ENCODE peak calls at places on chromosome 11, in ten cellular contexts. L, Z, F, E, Q, T, G, A, I and H are unnamed samples.

GRCh38 chr11:110095554-110095953 is 2.4 kb downstream of the ZC3H12C start:
- DNase-seq in L (no peak), Z (no peak), F (no peak), E (no peak), Q (no peak), T (peak; percentile 73), G (no peak), A (no peak), I (no peak), H (no peak)

GRCh38 chr11:116035972-116036371 is 531.8 kb upstream of the CADM1 start:
- DNase-seq in L (no peak), Z (no peak), F (no peak), E (no peak), Q (no peak), T (no peak), G (no peak), A (no peak), I (no peak), H (no peak)

GRCh38 chr11:1493650-1494244 is 7.2 kb upstream of the MOB2 start:
- DNase-seq in L (no peak), Z (no peak), F (no peak), E (no peak), Q (no peak), T (no peak), G (no peak), A (peak; percentile 7), I (no peak), H (no peak)

GRCh38 chr11:708511-708910 is 2.5 kb downstream of the EPS8L2 start:
- DNase-seq in L (no peak), Z (no peak), F (no peak), E (no peak), Q (no peak), T (no peak), G (no peak), A (no peak), I (no peak), H (no peak)

GRCh38 chr11:71420455-71421241 is 27.5 kb downstream of the DHCR7 start:
- DNase-seq in L (no peak), Z (peak; percentile 51), F (no peak), E (peak; percentile 67), Q (no peak), T (peak; percentile 20), G (peak; percentile 55), A (peak; percentile 30), I (no peak), H (peak; percentile 60)

GRCh38 chr11:66008468-66009101 is 3.2 kb upstream of the CST6 start:
- DNase-seq in L (no peak), Z (no peak), F (no peak), E (no peak), Q (no peak), T (no peak), G (no peak), A (no peak), I (no peak), H (no peak)

GRCh38 chr11:69388661-69389060 is 92.8 kb upstream of the LINC01488 start:
- DNase-seq in L (no peak), Z (no peak), F (no peak), E (no peak), Q (no peak), T (no peak), G (no peak), A (no peak), I (no peak), H (no peak)

GRCh38 chr11:123561046-123561781 is 93.2 kb downstream of the SCN3B start:
- DNase-seq in L (no peak), Z (no peak), F (no peak), E (peak; percentile 27), Q (no peak), T (no peak), G (peak; percentile 46), A (no peak), I (no peak), H (peak; percentile 8)

GRCh38 chr11:79340535-79340934 is 100.3 kb downstream of the TENM4 start:
- DNase-seq in L (no peak), Z (no peak), F (no peak), E (no peak), Q (no peak), T (no peak), G (no peak), A (no peak), I (no peak), H (no peak)

GRCh38 chr11:88683024-88683423 is 345.5 kb upstream of the CTSC start:
- DNase-seq in L (no peak), Z (no peak), F (no peak), E (no peak), Q (no peak), T (no peak), G (no peak), A (no peak), I (no peak), H (no peak)

GRCh38 chr11:94790771-94791180 is 22.6 kb downstream of the AMOTL1 start:
- DNase-seq in L (no peak), Z (no peak), F (no peak), E (no peak), Q (no peak), T (no peak), G (no peak), A (no peak), I (no peak), H (no peak)

GRCh38 chr11:69292221-69292648 is 1.7 kb upstream of the MYEOV start:
- DNase-seq in L (peak; percentile 59), Z (peak; percentile 74), F (peak; percentile 42), E (peak; percentile 51), Q (peak; percentile 49), T (no peak), G (peak; percentile 34), A (no peak), I (peak; percentile 42), H (peak; percentile 66)

GRCh38 chr11:34747261-34747660 is 126.4 kb downstream of the EHF start:
- DNase-seq in L (no peak), Z (no peak), F (no peak), E (no peak), Q (no peak), T (no peak), G (no peak), A (no peak), I (no peak), H (no peak)

GRCh38 chr11:95593101-95593500 is 196.5 kb downstream of the FAM76B start:
- DNase-seq in L (no peak), Z (no peak), F (no peak), E (no peak), Q (no peak), T (no peak), G (no peak), A (no peak), I (no peak), H (no peak)

GRCh38 chr11:107851704-107852315 is 6.8 kb downstream of the SLC35F2 start:
- DNase-seq in L (no peak), Z (no peak), F (no peak), E (no peak), Q (no peak), T (no peak), G (no peak), A (no peak), I (no peak), H (no peak)

GRCh38 chr11:14635559-14635958 is 8.0 kb upstream of the PDE3B start:
- DNase-seq in L (no peak), Z (no peak), F (no peak), E (no peak), Q (no peak), T (no peak), G (no peak), A (no peak), I (no peak), H (no peak)

GRCh38 chr11:111601636-111601978 is 642 bp upstream of the SIK2 start:
- DNase-seq in L (no peak), Z (no peak), F (no peak), E (no peak), Q (no peak), T (no peak), G (no peak), A (no peak), I (no peak), H (no peak)

GRCh38 chr11:134243913-134244312 is 9.2 kb downstream of the THYN1 start:
- DNase-seq in L (no peak), Z (no peak), F (no peak), E (no peak), Q (no peak), T (no peak), G (no peak), A (no peak), I (no peak), H (no peak)

GRCh38 chr11:27408231-27408630 is 45.2 kb upstream of the CCDC34 start:
- DNase-seq in L (no peak), Z (no peak), F (no peak), E (no peak), Q (no peak), T (no peak), G (no peak), A (no peak), I (no peak), H (no peak)

GRCh38 chr11:102516179-102516578 is 14.4 kb downstream of the MMP7 start:
- DNase-seq in L (no peak), Z (no peak), F (no peak), E (no peak), Q (no peak), T (no peak), G (no peak), A (no peak), I (no peak), H (no peak)

GRCh38 chr11:115286614-115287013 is 217.6 kb downstream of the CADM1 start:
- DNase-seq in L (no peak), Z (no peak), F (no peak), E (no peak), Q (no peak), T (no peak), G (no peak), A (no peak), I (no peak), H (no peak)

GRCh38 chr11:44880953-44881352 is 69.7 kb downstream of the TP53I11 start:
- DNase-seq in L (no peak), Z (no peak), F (no peak), E (no peak), Q (no peak), T (no peak), G (no peak), A (no peak), I (no peak), H (no peak)

GRCh38 chr11:35918716-35919115 is 25.1 kb upstream of the LDLRAD3 start:
- DNase-seq in L (no peak), Z (no peak), F (no peak), E (no peak), Q (no peak), T (no peak), G (no peak), A (no peak), I (no peak), H (no peak)

GRCh38 chr11:44709281-44709562 is 17.5 kb upstream of the TSPAN18 start:
- DNase-seq in L (no peak), Z (no peak), F (no peak), E (no peak), Q (no peak), T (no peak), G (no peak), A (no peak), I (no peak), H (no peak)

GRCh38 chr11:135074397-135074998 is 662.5 kb upstream of the B3GAT1 start:
- DNase-seq in L (no peak), Z (no peak), F (no peak), E (no peak), Q (no peak), T (peak; percentile 39), G (no peak), A (peak; percentile 27), I (no peak), H (no peak)

GRCh38 chr11:35179466-35180135 is 40.6 kb downstream of the CD44 start:
- DNase-seq in L (no peak), Z (no peak), F (no peak), E (no peak), Q (no peak), T (no peak), G (peak; percentile 61), A (no peak), I (no peak), H (no peak)

GRCh38 chr11:47350315-47350714 is 2.2 kb downstream of the MYBPC3 start:
- DNase-seq in L (no peak), Z (no peak), F (no peak), E (no peak), Q (no peak), T (no peak), G (no peak), A (no peak), I (no peak), H (no peak)

GRCh38 chr11:112023104-112023503 is 2.1 kb upstream of the DLAT start:
- DNase-seq in L (no peak), Z (no peak), F (no peak), E (no peak), Q (no peak), T (peak; percentile 18), G (no peak), A (no peak), I (no peak), H (peak; percentile 31)